ENCODE peak calls at places on chromosomes 4 and X, in eight cellular contexts. C, R, Q, I, B, G, T and O are unnamed samples.

GRCh38 chr4:43103048-43103447 is 210.5 kb downstream of the GRXCR1 start:
- DNase-seq in I (no peak), B (no peak), Q (no peak), T (no peak), R (no peak), G (no peak), C (no peak), O (no peak)

GRCh38 chr4:135777386-135777785 is 1575.8 kb upstream of the PABPC4L start:
- DNase-seq in R (no peak), B (no peak), T (no peak), G (no peak), C (no peak), I (peak), Q (no peak), O (no peak)

GRCh38 chr4:146237092-146237491 is 22.8 kb downstream of the REELD1 start:
- DNase-seq in Q (no peak), B (no peak), C (no peak), T (no peak), G (no peak), R (no peak), I (no peak), O (no peak)

GRCh38 chr4:893276-893994 is 38.7 kb downstream of the GAK start:
- DNase-seq in G (no peak), R (no peak), T (no peak), I (no peak), Q (no peak), B (no peak), C (no peak), O (no peak)

GRCh38 chrX:18668468-18668867 is 3.4 kb downstream of the RS1 start:
- DNase-seq in R (no peak), T (no peak), Q (no peak), B (no peak), G (no peak), I (peak), C (no peak), O (no peak)

GRCh38 chr4:72631296-72631695 is 62.3 kb upstream of the ADAMTS3 start:
- DNase-seq in T (no peak), C (peak), Q (no peak), B (peak), I (no peak), R (no peak), G (peak), O (peak)

GRCh38 chrX:150489359-150490015 is 78.9 kb upstream of the MTM1 start:
- DNase-seq in C (no peak), T (no peak), Q (no peak), B (no peak), G (peak), R (no peak), I (no peak), O (no peak)

GRCh38 chrX:39396358-39396995 is 595.2 kb downstream of the MID1IP1 start:
- DNase-seq in B (no peak), Q (no peak), T (no peak), C (no peak), I (peak), R (no peak), G (no peak), O (no peak)

GRCh38 chrX:2627272-2627867 is 63.7 kb upstream of the CD99 start:
- DNase-seq in C (peak), I (no peak), R (no peak), G (peak), B (peak), T (no peak), Q (peak), O (no peak)

GRCh38 chrX:23403849-23404248 is 69.2 kb downstream of the PTCHD1 start:
- DNase-seq in G (no peak), I (peak), R (no peak), Q (no peak), T (no peak), C (no peak), B (no peak), O (no peak)

GRCh38 chr4:135120190-135120589 is 918.6 kb upstream of the PABPC4L start:
- DNase-seq in I (peak), B (no peak), Q (no peak), G (peak), T (no peak), R (no peak), C (no peak), O (no peak)

GRCh38 chr4:144687466-144687865 is 41.5 kb downstream of the HHIP start:
- DNase-seq in Q (no peak), T (no peak), B (peak), C (no peak), I (no peak), R (no peak), G (no peak), O (no peak)

GRCh38 chr4:1806596-1807257 is 13.6 kb downstream of the FGFR3 start:
- DNase-seq in T (no peak), G (no peak), C (no peak), B (no peak), R (no peak), I (no peak), Q (no peak), O (no peak)

GRCh38 chr4:66959207-66959606 is 586.1 kb downstream of the CENPC start:
- DNase-seq in C (peak), T (no peak), I (no peak), R (no peak), Q (no peak), B (no peak), G (no peak), O (no peak)

GRCh38 chr4:1792832-1793495 is at the start of gene FGFR3:
- DNase-seq in B (no peak), G (peak), C (no peak), I (peak), R (no peak), T (no peak), Q (no peak), O (no peak)

GRCh38 chrX:94454159-94454558 is 780.2 kb downstream of the FAM133A start:
- DNase-seq in T (no peak), R (no peak), I (no peak), G (no peak), C (no peak), B (no peak), Q (no peak), O (no peak)

GRCh38 chr4:150938873-150939499 is 76.1 kb downstream of the LRBA start:
- DNase-seq in G (no peak), R (no peak), I (no peak), B (no peak), Q (no peak), T (no peak), C (peak), O (no peak)

GRCh38 chrX:154502989-154503388 is 12.6 kb upstream of the SLC10A3 start:
- DNase-seq in G (no peak), Q (no peak), C (no peak), T (no peak), B (no peak), I (no peak), R (no peak), O (no peak)

GRCh38 chr4:32396504-32396903 is 1676.3 kb downstream of the PCDH7 start:
- DNase-seq in B (no peak), R (no peak), G (no peak), I (no peak), Q (no peak), C (no peak), T (no peak), O (no peak)

GRCh38 chr4:180940680-180941079 is 1302.5 kb upstream of the TENM3 start:
- DNase-seq in R (no peak), I (no peak), B (no peak), Q (no peak), T (no peak), C (no peak), G (no peak), O (no peak)

GRCh38 chr4:158750379-158750778 is 18.4 kb upstream of the FNIP2 start:
- DNase-seq in G (peak), R (no peak), B (no peak), T (no peak), C (no peak), Q (no peak), I (no peak), O (no peak)

GRCh38 chr4:1767770-1768366 is 25.2 kb upstream of the FGFR3 start:
- DNase-seq in R (peak), C (peak), G (peak), I (peak), B (no peak), T (no peak), Q (no peak), O (no peak)

GRCh38 chrX:11398139-11398538 is 104.9 kb downstream of the AMELX start:
- DNase-seq in T (no peak), B (no peak), G (no peak), I (no peak), Q (no peak), C (no peak), R (no peak), O (no peak)